ENCODE peak calls at places on chromosomes 1 and 21, in nine cellular contexts. O is CD4-positive, alpha-beta memory T cell; G is fibroblast of lung; Q is right cardiac atrium; E is suprapubic skin; D is neuronal stem cell; F is GM23338; C is heart right ventricle; T is left lung. R is an unnamed sample. For H3K4me1, the result is how much of the 10 kb centered on the place peaks cover.

GRCh38 chr1:226882631-226883409 is 12.4 kb downstream of the PSEN2 start:
- DNase-seq in T (no peak), C (no peak), G (peak), O (peak), D (no peak), Q (no peak), F (no peak), E (no peak), R (no peak)

GRCh38 chr1:220044683-220045355 is 1.5 kb downstream of the EPRS1 start:
- DNase-seq in T (no peak), D (no peak), F (no peak), G (no peak), Q (no peak), O (no peak), C (no peak), E (no peak), R (no peak)

GRCh38 chr21:46157987-46158451 is 2.6 kb upstream of the FTCD start:
- DNase-seq in F (no peak), E (peak), Q (peak), C (no peak), T (peak), D (no peak), G (no peak), O (no peak), R (peak)

GRCh38 chr1:198700016-198700392 is 61.2 kb downstream of the PTPRC start:
- DNase-seq in F (no peak), G (no peak), C (no peak), Q (no peak), D (no peak), E (no peak), T (no peak), O (no peak), R (no peak)

GRCh38 chr1:148328884-148329283 is 154.2 kb downstream of the PPIAL4G start:
- DNase-seq in Q (no peak), C (no peak), E (no peak), D (no peak), T (no peak), O (no peak), F (no peak), G (no peak), R (no peak)

GRCh38 chr1:45340816-45341215 is 576 bp upstream of the MUTYH start:
- DNase-seq in E (no peak), F (peak), T (no peak), O (no peak), C (no peak), G (no peak), D (no peak), Q (no peak), R (no peak)

GRCh38 chr1:228289996-228290881 is 82.4 kb downstream of the OBSCN start:
- DNase-seq in G (no peak), O (no peak), E (peak), Q (peak), F (no peak), C (no peak), T (peak), D (no peak), R (peak)

GRCh38 chr1:172287207-172287606 is 133.3 kb upstream of the C1orf105 start:
- DNase-seq in D (no peak), E (no peak), T (no peak), F (no peak), Q (peak), G (peak), O (no peak), C (peak), R (peak)

GRCh38 chr21:33198346-33199135 is 31.2 kb upstream of the IFNAR2 start:
- DNase-seq in O (no peak), F (no peak), D (no peak), Q (peak), G (peak), T (no peak), C (peak), E (no peak), R (no peak)

GRCh38 chr1:33387512-33388079 is 43.3 kb downstream of the PHC2 start:
- DNase-seq in O (no peak), D (no peak), F (no peak), E (no peak), C (no peak), Q (no peak), T (no peak), G (peak), R (no peak)

GRCh38 chr1:160205974-160206369 is 788 bp downstream of the PEA15 start:
- DNase-seq in C (peak), Q (peak), F (no peak), D (no peak), G (peak), O (peak), E (peak), T (no peak), R (peak)

GRCh38 chr1:19725606-19726005 is 60.9 kb downstream of the HTR6 start:
- DNase-seq in O (no peak), T (no peak), E (no peak), C (no peak), D (no peak), F (no peak), G (no peak), Q (no peak), R (peak)

GRCh38 chr1:1308756-1309524 is 543 bp downstream of the PUSL1 start:
- DNase-seq in C (no peak), G (no peak), E (no peak), O (no peak), D (no peak), F (peak), Q (no peak), T (no peak), R (no peak)

GRCh38 chr21:35120631-35121180 is 71.6 kb upstream of the RUNX1 start:
- DNase-seq in C (no peak), F (peak), E (no peak), D (no peak), Q (no peak), T (no peak), O (no peak), G (no peak), R (no peak)

GRCh38 chr1:19366599-19367315 is 54.6 kb downstream of the SLC66A1 start:
- DNase-seq in C (no peak), G (no peak), O (no peak), E (no peak), F (no peak), Q (no peak), D (no peak), T (no peak), R (no peak)

GRCh38 chr1:165129568-165130164 is 226.8 kb downstream of the LMX1A start:
- DNase-seq in Q (peak), E (no peak), G (peak), O (no peak), C (peak), F (peak), T (no peak), D (peak), R (no peak)

DNA sequence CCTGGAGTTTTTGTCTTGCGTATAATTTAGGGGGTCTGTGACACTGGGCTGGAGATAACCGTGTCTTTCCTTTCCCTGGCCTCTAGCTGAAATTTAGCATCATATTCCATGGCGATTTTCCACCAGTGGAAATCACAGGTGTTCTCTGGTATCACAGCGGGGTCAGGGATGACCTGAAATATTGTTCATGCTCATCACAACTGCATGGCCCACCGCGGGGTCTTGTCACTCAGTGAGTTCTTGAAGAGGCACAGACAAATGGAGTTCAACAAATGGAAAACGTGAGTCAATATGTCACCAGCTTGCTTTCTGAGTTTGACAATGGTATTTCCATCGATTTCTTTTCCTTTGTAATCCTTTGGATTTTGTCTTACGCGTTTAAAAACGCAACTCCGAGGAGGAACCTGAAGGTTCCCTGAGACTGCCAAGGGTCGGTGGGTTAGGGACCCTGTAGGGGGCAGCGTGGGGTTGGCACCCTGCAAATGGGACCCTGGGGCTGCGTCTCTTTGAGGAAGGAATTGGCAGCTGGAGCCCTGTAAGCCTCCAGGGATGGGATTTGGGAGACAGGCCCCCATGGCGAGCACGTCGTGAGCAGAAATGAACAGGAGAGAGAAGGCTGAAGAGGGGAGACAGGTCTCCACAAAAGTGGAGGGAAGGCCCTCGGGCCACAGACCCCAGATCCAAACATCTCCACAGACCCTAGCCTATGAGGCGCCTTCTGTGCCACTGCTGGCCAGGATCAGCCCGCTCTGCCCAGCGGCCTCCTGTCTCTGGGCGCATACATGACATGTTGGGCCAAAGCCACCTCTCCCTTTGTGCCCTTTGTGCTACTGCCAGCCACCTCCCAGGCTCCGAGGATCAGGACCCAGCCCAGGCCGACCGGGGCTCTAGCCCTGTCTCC is 32.1 kb upstream of the RUNX3 start:
- DNase-seq in D (no peak), F (peak), O (no peak), C (no peak), G (no peak), T (no peak), Q (no peak), E (no peak), R (no peak)
- H3K4me1 ChIP-seq in D (under half), F (under half), O (half or more), C (under half), G (under half), T (under half), Q (under half), E (under half), R (under half)

GRCh38 chr1:55814967-55815366 is 599.8 kb upstream of the USP24 start:
- DNase-seq in F (no peak), G (no peak), E (no peak), D (no peak), T (no peak), C (no peak), O (no peak), Q (no peak), R (no peak)

GRCh38 chr1:55816456-55816794 is 601.3 kb upstream of the USP24 start:
- DNase-seq in T (no peak), D (no peak), Q (no peak), E (no peak), F (no peak), C (no peak), G (peak), O (no peak), R (no peak)

GRCh38 chr1:55812281-55812680 is 597.1 kb upstream of the USP24 start:
- DNase-seq in Q (no peak), T (no peak), D (no peak), F (no peak), O (no peak), C (no peak), E (no peak), G (peak), R (no peak)

GRCh38 chr1:55815745-55816455 is 600.7 kb upstream of the USP24 start:
- DNase-seq in G (no peak), C (no peak), E (no peak), F (no peak), D (no peak), T (no peak), Q (no peak), O (no peak), R (no peak)

DNA sequence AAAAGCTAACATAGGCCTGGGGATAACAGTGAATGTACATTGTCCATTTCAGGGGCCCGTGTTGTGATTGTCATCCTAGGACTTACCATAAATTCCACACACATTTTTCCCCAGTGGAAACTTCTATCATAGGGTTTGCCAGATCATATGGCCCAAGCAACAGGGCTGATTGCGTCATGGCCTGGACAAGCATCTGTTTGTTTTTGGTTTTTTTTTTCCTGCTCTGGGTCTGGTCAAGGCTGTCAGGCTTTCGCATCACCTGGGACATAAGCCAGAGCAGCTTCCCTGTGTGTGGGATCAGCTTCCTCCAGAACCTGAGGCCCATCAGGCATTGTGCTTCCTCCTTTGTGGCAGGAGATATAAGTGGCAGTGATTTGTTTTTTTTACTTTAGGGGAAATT is 598.5 kb upstream of the USP24 start:
- DNase-seq in G (peak), T (no peak), O (no peak), F (no peak), E (peak), Q (peak), C (peak), D (no peak), R (no peak)
- H3K4me3 ChIP-seq in G (no peak), T (no peak), O (no peak), F (no peak), E (no peak), Q (no peak), C (no peak), D (no peak), R (no peak)

GRCh38 chr1:6354659-6355317 is 38.8 kb downstream of the ACOT7 start:
- DNase-seq in F (no peak), Q (no peak), O (no peak), E (no peak), D (no peak), G (no peak), C (no peak), T (no peak), R (no peak)
- H3K27ac ChIP-seq in F (no peak), Q (no peak), O (no peak), E (no peak), D (no peak), G (no peak), C (peak), T (no peak), R (no peak)

DNA sequence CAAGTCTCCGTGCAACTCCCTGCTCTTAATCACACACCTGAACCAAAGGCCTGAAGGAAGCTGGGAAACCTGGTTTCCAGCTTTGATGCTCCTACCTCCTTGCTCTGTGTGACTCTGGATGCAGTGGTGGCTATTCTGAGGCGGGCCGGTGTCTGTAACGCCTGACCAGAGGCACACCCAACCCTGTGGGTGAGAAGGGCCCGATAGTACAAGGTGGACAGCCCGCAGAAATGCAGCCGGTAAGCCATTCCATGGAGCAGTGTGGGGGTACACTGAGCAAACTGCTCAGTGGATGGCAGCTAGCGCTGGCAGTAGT is 36.1 kb downstream of the AHDC1 start:
- DNase-seq in F (no peak), Q (no peak), O (no peak), C (no peak), E (no peak), T (no peak), G (no peak), D (no peak), R (no peak)
- H3K4me1 ChIP-seq in F (half or more), Q (half or more), O (under half), C (half or more), E (half or more), T (half or more), G (half or more), D (half or more), R (under half)

GRCh38 chr1:155648207-155649147 is 38.5 kb downstream of the MSTO1 start:
- DNase-seq in T (no peak), G (peak), F (peak), E (no peak), Q (no peak), C (peak), D (peak), O (no peak), R (peak)
- H3K4me3 ChIP-seq in T (no peak), G (peak), F (no peak), E (peak), Q (no peak), C (no peak), D (no peak), O (no peak), R (no peak)

DNA sequence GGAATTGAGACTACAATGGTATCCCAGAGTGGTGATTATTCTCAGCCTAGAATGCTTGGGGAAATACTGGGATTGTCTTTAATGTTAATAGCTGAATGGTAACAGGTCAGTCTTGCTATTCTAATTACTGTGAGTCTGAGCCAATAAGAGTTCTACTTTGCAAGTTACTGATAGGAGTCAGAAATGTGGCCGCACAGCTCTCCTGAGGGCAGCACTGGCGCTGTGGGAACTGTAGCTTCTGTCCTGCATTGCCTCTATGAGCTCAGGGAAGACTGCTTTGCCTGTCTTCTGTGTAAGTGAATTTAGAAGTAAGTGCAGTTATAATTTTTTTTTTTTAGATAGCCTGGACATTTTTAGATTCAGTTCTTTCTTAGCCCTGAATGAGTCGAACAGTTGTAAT is 10.0 kb upstream of the VAMP3 start:
- DNase-seq in F (peak), D (no peak), G (no peak), Q (no peak), C (no peak), T (no peak), O (no peak), E (no peak), R (no peak)
- H3K27ac ChIP-seq in F (no peak), D (no peak), G (no peak), Q (no peak), C (no peak), T (peak), O (no peak), E (no peak), R (no peak)

GRCh38 chr1:59701376-59701775 is 113.4 kb upstream of the HOOK1 start:
- DNase-seq in O (no peak), Q (no peak), F (no peak), G (peak), C (no peak), E (no peak), D (no peak), T (no peak), R (no peak)

GRCh38 chr1:59704721-59705120 is 110.0 kb upstream of the HOOK1 start:
- DNase-seq in C (no peak), Q (no peak), T (no peak), E (no peak), D (no peak), F (no peak), G (no peak), O (no peak), R (no peak)

GRCh38 chr1:59703918-59704378 is 110.8 kb upstream of the HOOK1 start:
- DNase-seq in G (no peak), F (no peak), Q (no peak), T (no peak), C (no peak), D (no peak), O (no peak), E (no peak), R (no peak)

GRCh38 chr1:59705849-59706599 is 108.7 kb upstream of the HOOK1 start:
- DNase-seq in O (no peak), G (peak), D (no peak), T (no peak), C (no peak), F (no peak), Q (no peak), E (no peak), R (no peak)

DNA sequence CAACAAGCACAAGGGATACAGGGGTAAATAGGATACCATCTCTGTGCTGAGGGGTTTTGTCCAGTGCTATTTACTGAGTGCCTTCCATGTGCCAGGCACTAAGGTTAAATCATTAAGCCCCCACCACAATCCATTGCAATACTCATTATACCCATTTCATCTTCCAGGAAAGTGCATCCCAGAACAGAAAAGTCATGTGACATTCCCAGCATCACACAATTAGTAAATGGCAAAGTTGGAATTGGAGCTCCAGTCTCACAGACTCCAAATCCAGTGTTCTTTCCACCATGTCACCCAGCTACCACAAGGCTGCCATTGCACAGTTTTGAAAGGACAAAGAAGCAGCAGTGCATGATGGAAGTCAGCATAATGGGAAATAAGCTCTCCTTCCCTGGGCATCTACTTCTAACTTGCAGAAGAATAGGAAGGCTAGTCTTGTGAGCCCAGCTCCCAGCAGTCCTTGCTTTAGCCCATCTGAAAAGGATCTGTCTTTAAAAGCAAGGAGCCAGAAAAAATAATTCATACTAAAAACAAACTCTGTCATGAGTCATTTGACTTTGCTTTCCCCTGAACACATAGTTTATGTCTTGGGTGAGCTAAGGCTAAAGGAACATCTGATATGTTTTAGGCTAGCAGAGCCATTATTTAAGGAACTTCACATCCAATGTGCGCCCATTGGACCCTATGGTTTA is 111.4 kb upstream of the HOOK1 start:
- DNase-seq in Q (no peak), O (no peak), G (peak), C (no peak), D (no peak), E (no peak), T (no peak), F (no peak), R (no peak)
- H3K4me1 ChIP-seq in Q (under half), O (under half), G (under half), C (under half), D (under half), E (half or more), T (under half), F (under half), R (under half)

DNA sequence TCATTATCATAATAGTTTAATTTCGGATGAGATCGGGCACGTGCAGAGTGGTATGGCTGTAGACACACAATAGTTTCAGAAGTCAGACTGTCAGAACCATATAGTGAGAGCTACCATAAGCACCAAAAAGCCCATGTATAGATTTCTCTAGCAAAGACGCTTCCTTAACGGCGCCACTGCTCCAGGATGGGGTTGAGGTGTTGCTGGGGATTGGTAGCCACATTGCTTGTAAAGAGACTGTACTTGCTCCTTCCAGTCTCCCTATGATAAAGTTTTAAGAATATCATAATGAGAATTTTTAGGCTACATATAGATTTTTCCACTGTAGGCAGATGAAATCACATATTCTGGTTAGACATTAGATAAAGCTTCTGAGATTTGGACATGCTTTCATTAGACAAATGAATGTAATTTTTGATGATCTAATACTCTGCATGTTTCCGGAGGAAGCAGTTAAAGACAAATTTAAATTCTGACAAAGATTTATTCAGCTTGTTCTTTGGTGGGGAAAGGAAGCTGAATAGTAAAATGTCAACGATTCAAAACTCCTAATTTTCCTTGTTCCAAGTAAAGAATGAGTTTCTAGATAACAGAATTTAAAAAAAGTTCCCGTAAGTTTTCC is 77.7 kb downstream of the MAP3K7CL start:
- DNase-seq in E (no peak), T (no peak), C (no peak), Q (no peak), F (no peak), D (no peak), O (no peak), G (no peak), R (no peak)
- H3K4me3 ChIP-seq in E (no peak), T (no peak), C (no peak), Q (no peak), F (no peak), D (no peak), O (no peak), G (no peak), R (no peak)

R was measured in aorta.